ENCODE peak calls at places on chromosome 17, in seven cellular contexts. One of them, this sample, is unnamed.

GRCh38 chr17:16919663-16920627 is 52.0 kb downstream of the TNFRSF13B start:
- DNase-seq in AG04449: no peak
- DNase-seq in mammary epithelial cell: no peak
- DNase-seq in AG09309: no peak
- DNase-seq in GM12864: no peak
- DNase-seq in fibroblast of villous mesenchyme: no peak
- DNase-seq in H9: peak
- DNase-seq in this sample: no peak

GRCh38 chr17:27333410-27333980 is 39.6 kb downstream of the WSB1 start:
- DNase-seq in AG04449: no peak
- DNase-seq in mammary epithelial cell: no peak
- DNase-seq in AG09309: no peak
- DNase-seq in GM12864: no peak
- DNase-seq in fibroblast of villous mesenchyme: no peak
- DNase-seq in H9: peak
- DNase-seq in this sample: no peak

GRCh38 chr17:48577946-48578615 is at the start of gene HOXB4:
- DNase-seq in AG04449: no peak
- DNase-seq in mammary epithelial cell: peak
- DNase-seq in AG09309: no peak
- DNase-seq in GM12864: peak
- DNase-seq in fibroblast of villous mesenchyme: peak
- DNase-seq in H9: peak
- DNase-seq in this sample: no peak

GRCh38 chr17:1181769-1182137 is 2.0 kb upstream of the ABR start:
- DNase-seq in AG04449: peak
- DNase-seq in mammary epithelial cell: no peak
- DNase-seq in AG09309: no peak
- DNase-seq in GM12864: no peak
- DNase-seq in fibroblast of villous mesenchyme: peak
- DNase-seq in H9: no peak
- DNase-seq in this sample: no peak

GRCh38 chr17:79508291-79508716 is 102.5 kb downstream of the RBFOX3 start:
- DNase-seq in AG04449: no peak
- DNase-seq in mammary epithelial cell: no peak
- DNase-seq in AG09309: no peak
- DNase-seq in GM12864: no peak
- DNase-seq in fibroblast of villous mesenchyme: no peak
- DNase-seq in H9: no peak
- DNase-seq in this sample: no peak

GRCh38 chr17:57090560-57091185 is 5.6 kb downstream of the AKAP1 start:
- DNase-seq in AG04449: no peak
- DNase-seq in mammary epithelial cell: peak
- DNase-seq in AG09309: peak
- DNase-seq in GM12864: no peak
- DNase-seq in fibroblast of villous mesenchyme: peak
- DNase-seq in H9: no peak
- DNase-seq in this sample: no peak

GRCh38 chr17:57685499-57686132 is 59.5 kb downstream of the CCDC182 start:
- DNase-seq in AG04449: no peak
- DNase-seq in mammary epithelial cell: no peak
- DNase-seq in AG09309: no peak
- DNase-seq in GM12864: no peak
- DNase-seq in fibroblast of villous mesenchyme: no peak
- DNase-seq in H9: no peak
- DNase-seq in this sample: no peak

GRCh38 chr17:13016881-13017622 is 775 bp downstream of the ELAC2 start:
- DNase-seq in AG04449: no peak
- DNase-seq in mammary epithelial cell: peak
- DNase-seq in AG09309: no peak
- DNase-seq in GM12864: peak
- DNase-seq in fibroblast of villous mesenchyme: no peak
- DNase-seq in H9: peak
- DNase-seq in this sample: no peak

GRCh38 chr17:75641343-75641742 is 8.1 kb downstream of the SMIM5 start:
- DNase-seq in AG04449: no peak
- DNase-seq in mammary epithelial cell: no peak
- DNase-seq in AG09309: no peak
- DNase-seq in GM12864: no peak
- DNase-seq in fibroblast of villous mesenchyme: no peak
- DNase-seq in H9: no peak
- DNase-seq in this sample: no peak

GRCh38 chr17:32161506-32162365 is 19.4 kb downstream of the RHOT1 start:
- DNase-seq in AG04449: no peak
- DNase-seq in mammary epithelial cell: peak
- DNase-seq in AG09309: peak
- DNase-seq in GM12864: no peak
- DNase-seq in fibroblast of villous mesenchyme: peak
- DNase-seq in H9: no peak
- DNase-seq in this sample: no peak

DNA sequence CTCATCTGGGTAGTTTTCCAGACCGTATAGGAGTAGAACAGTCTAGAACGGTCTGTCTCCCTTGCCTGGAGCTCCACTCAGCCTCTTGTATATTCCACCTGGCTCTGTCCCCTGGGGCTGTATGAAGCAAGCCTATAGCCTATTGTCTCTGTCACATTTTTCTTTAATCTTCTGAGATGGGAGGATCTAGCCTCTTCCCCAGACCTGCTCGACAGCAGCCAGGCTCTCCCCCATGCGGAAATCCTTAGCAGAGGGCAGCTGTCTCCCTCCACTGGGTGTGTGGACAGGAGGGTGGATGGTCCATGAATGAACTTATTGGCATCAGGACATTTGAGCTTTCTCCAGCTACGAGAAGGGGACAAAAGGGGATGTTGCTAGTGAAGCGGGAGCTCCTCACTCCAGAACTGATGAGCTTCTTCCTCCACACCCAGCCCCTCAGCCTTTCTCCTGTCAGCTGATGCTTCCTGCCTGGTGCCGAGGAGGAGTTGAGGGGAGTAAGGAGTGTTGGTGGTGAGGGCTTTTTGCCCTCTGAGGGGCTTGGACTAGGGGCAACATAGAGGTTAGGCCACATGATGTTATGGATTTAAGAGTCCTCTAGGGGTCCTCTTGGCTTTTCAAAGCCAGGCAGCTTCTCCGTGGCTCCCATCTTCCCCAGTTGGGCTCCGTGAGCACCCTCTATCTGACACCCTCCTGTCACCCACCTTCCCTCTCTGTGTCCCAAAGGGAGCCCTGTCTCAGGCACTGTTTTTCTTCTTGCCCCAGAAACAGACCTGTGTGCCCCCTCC is 28.0 kb downstream of the ARHGAP23 start:
- DNase-seq in AG04449: no peak
- DNase-seq in mammary epithelial cell: no peak
- DNase-seq in AG09309: no peak
- DNase-seq in GM12864: no peak
- DNase-seq in fibroblast of villous mesenchyme: no peak
- DNase-seq in H9: no peak
- DNase-seq in this sample: no peak
- TF ChIP-seq CTCF in AG04449: peak
- TF ChIP-seq CTCF in mammary epithelial cell: peak
- TF ChIP-seq CTCF in AG09309: no peak
- TF ChIP-seq CTCF in GM12864: peak
- TF ChIP-seq CTCF in fibroblast of villous mesenchyme: peak
- TF ChIP-seq CTCF in H9: peak
- TF ChIP-seq CTCF in this sample: peak

DNA sequence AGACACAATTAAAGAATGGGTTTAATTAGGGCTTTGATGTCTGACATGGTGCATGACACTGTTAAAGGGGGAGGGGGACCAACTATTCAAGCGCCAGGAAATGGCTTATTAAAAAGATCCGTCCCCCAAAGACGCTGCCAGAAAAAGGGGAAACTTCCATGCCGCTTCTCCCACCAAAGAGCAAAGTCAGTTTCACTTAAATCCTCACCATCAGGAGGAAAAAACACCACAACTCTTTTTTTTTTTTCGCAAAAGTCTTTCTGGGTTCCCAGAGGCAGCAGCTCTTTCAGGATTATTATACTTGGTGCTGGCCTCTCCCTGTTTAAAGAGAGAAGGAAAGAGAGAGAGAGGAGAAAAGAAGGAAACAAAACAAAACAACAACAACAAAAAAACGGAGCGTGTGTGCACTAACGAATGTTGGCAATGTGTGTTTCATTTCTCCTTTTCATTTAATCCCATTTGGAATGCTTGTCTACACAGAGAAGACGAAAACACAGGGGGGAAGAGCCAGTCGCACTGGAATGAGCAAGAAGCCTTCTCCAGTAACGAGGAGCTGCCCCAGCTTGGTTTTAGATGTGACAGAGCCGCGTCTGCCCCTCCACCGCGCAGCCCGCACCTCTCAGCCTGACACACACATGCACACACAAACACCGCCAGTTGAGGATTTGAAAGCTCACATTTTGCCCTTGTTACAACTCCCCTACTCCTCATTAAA is 32.6 kb upstream of the AXIN2 start:
- DNase-seq in AG04449: no peak
- DNase-seq in mammary epithelial cell: no peak
- DNase-seq in AG09309: no peak
- DNase-seq in GM12864: no peak
- DNase-seq in fibroblast of villous mesenchyme: peak
- DNase-seq in H9: peak
- DNase-seq in this sample: no peak
- TF ChIP-seq CTCF in AG04449: no peak
- TF ChIP-seq CTCF in mammary epithelial cell: no peak
- TF ChIP-seq CTCF in AG09309: no peak
- TF ChIP-seq CTCF in GM12864: no peak
- TF ChIP-seq CTCF in fibroblast of villous mesenchyme: no peak
- TF ChIP-seq CTCF in H9: no peak
- TF ChIP-seq CTCF in this sample: no peak

DNA sequence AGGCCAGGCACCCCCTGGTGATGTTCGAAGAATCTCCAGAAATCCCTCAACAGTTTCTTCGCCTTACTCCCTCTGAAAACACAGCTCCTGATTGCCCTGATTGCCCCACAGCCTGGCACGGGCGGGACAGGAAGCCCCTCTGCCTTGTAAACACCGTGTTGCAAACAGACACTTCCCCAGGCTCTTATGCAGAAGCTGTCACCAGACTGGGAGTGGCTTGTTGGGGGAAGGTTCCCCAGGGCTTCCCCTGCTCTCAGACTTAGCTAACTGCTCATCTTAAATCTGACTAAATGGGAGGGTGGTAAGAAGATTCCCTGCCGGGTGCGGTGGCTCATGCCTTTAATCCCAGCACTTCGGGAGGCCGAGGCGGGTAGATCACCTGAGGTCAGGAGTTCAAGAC is 11.2 kb downstream of the PIK3R5 start:
- DNase-seq in AG04449: no peak
- DNase-seq in mammary epithelial cell: no peak
- DNase-seq in AG09309: no peak
- DNase-seq in GM12864: no peak
- DNase-seq in fibroblast of villous mesenchyme: no peak
- DNase-seq in H9: peak
- DNase-seq in this sample: no peak
- TF ChIP-seq CTCF in AG04449: no peak
- TF ChIP-seq CTCF in mammary epithelial cell: no peak
- TF ChIP-seq CTCF in AG09309: no peak
- TF ChIP-seq CTCF in GM12864: no peak
- TF ChIP-seq CTCF in fibroblast of villous mesenchyme: no peak
- TF ChIP-seq CTCF in H9: no peak
- TF ChIP-seq CTCF in this sample: no peak

GRCh38 chr17:3692346-3692745 is 3.6 kb downstream of the P2RX5 start:
- DNase-seq in AG04449: no peak
- DNase-seq in mammary epithelial cell: no peak
- DNase-seq in AG09309: no peak
- DNase-seq in GM12864: no peak
- DNase-seq in fibroblast of villous mesenchyme: no peak
- DNase-seq in H9: peak
- DNase-seq in this sample: no peak
- TF ChIP-seq CTCF in AG04449: no peak
- TF ChIP-seq CTCF in mammary epithelial cell: peak
- TF ChIP-seq CTCF in AG09309: no peak
- TF ChIP-seq CTCF in GM12864: peak
- TF ChIP-seq CTCF in fibroblast of villous mesenchyme: peak
- TF ChIP-seq CTCF in H9: peak
- TF ChIP-seq CTCF in this sample: no peak